ENCODE peak calls at places on chromosomes 2 and 18, in six cellular contexts. O is HS-27A; R is KG1; X is stimulated activated effector memory CD8-positive, alpha-beta T cell treated with anti-CD3 and anti-CD28 coated beads, Interleukin-12 subunit alpha, Interleukin-12 subunit beta, amount 100 ng/mL, for 72 hours; U is endothelial cell; W is ovary. A is an unnamed sample.

GRCh38 chr2:186903183-186903582 is 54.2 kb upstream of the ZSWIM2 start:
- DNase-seq in O (no peak), R (no peak), X (no peak), U (no peak), W (no peak), A (no peak)

GRCh38 chr2:72139871-72140620 is 7.6 kb downstream of the CYP26B1 start:
- DNase-seq in O (no peak), R (no peak), X (no peak), U (no peak), W (no peak), A (no peak)

GRCh38 chr2:231692847-231693246 is 15.5 kb upstream of the PTMA start:
- DNase-seq in O (no peak), R (no peak), X (no peak), U (no peak), W (no peak), A (no peak)

GRCh38 chr2:234433201-234433600 is 63.7 kb downstream of the ARL4C start:
- DNase-seq in O (no peak), R (no peak), X (no peak), U (no peak), W (no peak), A (no peak)

GRCh38 chr2:9820020-9820973 is 23.0 kb upstream of the TAF1B start:
- DNase-seq in O (no peak), R (no peak), X (no peak), U (no peak), W (no peak), A (no peak)

GRCh38 chr2:161077367-161078210 is 82.6 kb upstream of the TANK start:
- DNase-seq in O (no peak), R (peak; percentile 59), X (peak; percentile 51), U (no peak), W (no peak), A (no peak)

GRCh38 chr2:174985624-174986023 is 19.6 kb downstream of the CHN1 start:
- DNase-seq in O (no peak), R (no peak), X (no peak), U (no peak), W (no peak), A (no peak)

GRCh38 chr2:125313806-125314205 is 1288.7 kb downstream of the CNTNAP5 start:
- DNase-seq in O (no peak), R (no peak), X (no peak), U (no peak), W (no peak), A (no peak)

GRCh38 chr2:73266061-73266891 is 18.0 kb downstream of the FBXO41 start:
- DNase-seq in O (no peak), R (no peak), X (no peak), U (no peak), W (no peak), A (no peak)

GRCh38 chr2:25586726-25587144 is 86.6 kb downstream of the DTNB start:
- DNase-seq in O (no peak), R (no peak), X (no peak), U (no peak), W (no peak), A (no peak)

GRCh38 chr18:35510071-35511010 is 12.6 kb upstream of the INO80C start:
- DNase-seq in O (no peak), R (no peak), X (no peak), U (no peak), W (no peak), A (no peak)

A was measured in GM19239.